ENCODE peak calls at places on chromosomes 1 and 21, in five cellular contexts. C, S, B, W and G are unnamed samples.

GRCh38 chr1:212188599-212189351 is 96.4 kb upstream of the PPP2R5A start:
- DNase-seq in C (no peak), S (no peak), B (no peak), W (peak; percentile 84), G (no peak)

GRCh38 chr1:41466146-41466545 is 18.3 kb downstream of the EDN2 start:
- DNase-seq in C (no peak), S (peak; percentile 81), B (no peak), W (no peak), G (no peak)

GRCh38 chr1:8661185-8662110 is 156.0 kb downstream of the RERE start:
- DNase-seq in C (no peak), S (peak; percentile 62), B (no peak), W (peak; percentile 87), G (no peak)

GRCh38 chr21:43191521-43191920 is 22.7 kb downstream of the CRYAA start:
- DNase-seq in C (no peak), S (no peak), B (peak; percentile 39), W (no peak), G (peak; percentile 22)

GRCh38 chr1:162633327-162633762 is 1.1 kb downstream of the DDR2 start:
- DNase-seq in C (no peak), S (no peak), B (no peak), W (no peak), G (no peak)

GRCh38 chr1:241990040-241990439 is 8.9 kb downstream of the MAP1LC3C start:
- DNase-seq in C (peak; percentile 26), S (peak; percentile 62), B (peak; percentile 77), W (peak; percentile 57), G (peak; percentile 60)

GRCh38 chr1:92326681-92327080 is 27.8 kb downstream of the RPAP2 start:
- DNase-seq in C (no peak), S (no peak), B (no peak), W (peak; percentile 95), G (no peak)

GRCh38 chr1:100924212-100924611 is 28.3 kb downstream of the SLC30A7 start:
- DNase-seq in C (no peak), S (no peak), B (no peak), W (no peak), G (no peak)

GRCh38 chr21:16192900-16193299 is 463.1 kb downstream of the USP25 start:
- DNase-seq in C (no peak), S (no peak), B (no peak), W (peak; percentile 69), G (no peak)

GRCh38 chr1:37905624-37906196 is 41.1 kb downstream of the INPP5B start:
- DNase-seq in C (no peak), S (no peak), B (no peak), W (no peak), G (no peak)

GRCh38 chr1:168452329-168452728 is 91.5 kb downstream of the XCL2 start:
- DNase-seq in C (no peak), S (no peak), B (no peak), W (no peak), G (no peak)

GRCh38 chr1:1083181-1084027 is 9.3 kb upstream of the RNF223 start:
- DNase-seq in C (no peak), S (peak; percentile 5), B (peak; percentile 59), W (no peak), G (peak; percentile 30)

GRCh38 chr1:20540281-20540680 is 12.1 kb upstream of the FAM43B start:
- DNase-seq in C (no peak), S (no peak), B (no peak), W (no peak), G (no peak)

GRCh38 chr21:14943636-14944035 is 121.2 kb downstream of the NRIP1 start:
- DNase-seq in C (no peak), S (no peak), B (no peak), W (no peak), G (no peak)

GRCh38 chr1:94142022-94142421 is 21.1 kb upstream of the ABCA4 start:
- DNase-seq in C (no peak), S (no peak), B (no peak), W (no peak), G (no peak)

GRCh38 chr1:220487297-220487820 is 40.6 kb upstream of the MARK1 start:
- DNase-seq in C (no peak), S (peak; percentile 13), B (no peak), W (peak; percentile 90), G (no peak)

GRCh38 chr1:168676029-168676812 is 52.8 kb downstream of the DPT start:
- DNase-seq in C (no peak), S (no peak), B (no peak), W (peak; percentile 17), G (no peak)

GRCh38 chr1:36400825-36401601 is 3.3 kb upstream of the LSM10 start:
- DNase-seq in C (peak; percentile 81), S (peak; percentile 47), B (peak; percentile 89), W (no peak), G (peak; percentile 92)

GRCh38 chr21:17492415-17493168 is 20.3 kb upstream of the CXADR start:
- DNase-seq in C (no peak), S (no peak), B (no peak), W (peak; percentile 85), G (peak; percentile 44)

GRCh38 chr1:81186271-81186670 is 614.5 kb upstream of the ADGRL2 start:
- DNase-seq in C (no peak), S (no peak), B (no peak), W (peak; percentile 85), G (no peak)

GRCh38 chr1:26409191-26409751 is 1.3 kb upstream of the LIN28A start:
- DNase-seq in C (no peak), S (no peak), B (peak; percentile 42), W (no peak), G (no peak)

GRCh38 chr1:115338457-115338820 is 390 bp upstream of the NGF start:
- DNase-seq in C (no peak), S (no peak), B (no peak), W (no peak), G (peak; percentile 74)

GRCh38 chr1:118589486-118589885 is 398.7 kb downstream of the TBX15 start:
- DNase-seq in C (no peak), S (no peak), B (no peak), W (no peak), G (no peak)

GRCh38 chr1:199124351-199124750 is 485.5 kb downstream of the PTPRC start:
- DNase-seq in C (no peak), S (no peak), B (no peak), W (no peak), G (no peak)

DNA sequence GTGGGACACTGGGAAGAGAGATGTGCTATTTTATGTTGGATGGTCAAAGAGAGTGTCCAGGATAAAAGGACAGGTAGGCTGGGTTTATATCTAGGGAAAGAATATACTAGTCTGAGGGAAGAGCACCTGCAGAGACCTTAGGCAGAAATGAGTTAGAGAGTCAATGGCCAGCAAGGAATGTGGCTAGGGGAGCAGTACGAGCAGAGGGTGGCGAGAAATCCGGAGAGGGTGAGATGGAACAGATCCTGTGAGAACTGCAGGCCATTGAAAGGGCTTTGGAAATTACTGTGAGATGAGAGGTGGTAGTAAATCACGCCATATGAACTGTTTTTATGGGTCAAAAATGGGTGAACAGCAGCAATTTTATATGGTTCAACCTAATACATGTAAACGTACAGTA is 75.4 kb upstream of the CD1D start:
- DNase-seq in C (no peak), S (no peak), B (no peak), W (no peak), G (no peak)
- H3K27me3 ChIP-seq in C (no peaks in the 10 kb centered on the region), S (no peaks in the 10 kb centered on the region), B (no peaks in the 10 kb centered on the region), W (no peaks in the 10 kb centered on the region), G (peaks cover 11% of the 10 kb centered on the region)

GRCh38 chr1:185317034-185317885 is at the start of gene IVNS1ABP:
- DNase-seq in C (peak; percentile 96), S (peak; percentile 94), B (peak; percentile 96), W (peak; percentile 94), G (peak; percentile 96)
- TF ChIP-seq CTCF in C (no peak), S (peak; percentile 37), B (no peak), W (peak; percentile 6), G (no peak)

DNA sequence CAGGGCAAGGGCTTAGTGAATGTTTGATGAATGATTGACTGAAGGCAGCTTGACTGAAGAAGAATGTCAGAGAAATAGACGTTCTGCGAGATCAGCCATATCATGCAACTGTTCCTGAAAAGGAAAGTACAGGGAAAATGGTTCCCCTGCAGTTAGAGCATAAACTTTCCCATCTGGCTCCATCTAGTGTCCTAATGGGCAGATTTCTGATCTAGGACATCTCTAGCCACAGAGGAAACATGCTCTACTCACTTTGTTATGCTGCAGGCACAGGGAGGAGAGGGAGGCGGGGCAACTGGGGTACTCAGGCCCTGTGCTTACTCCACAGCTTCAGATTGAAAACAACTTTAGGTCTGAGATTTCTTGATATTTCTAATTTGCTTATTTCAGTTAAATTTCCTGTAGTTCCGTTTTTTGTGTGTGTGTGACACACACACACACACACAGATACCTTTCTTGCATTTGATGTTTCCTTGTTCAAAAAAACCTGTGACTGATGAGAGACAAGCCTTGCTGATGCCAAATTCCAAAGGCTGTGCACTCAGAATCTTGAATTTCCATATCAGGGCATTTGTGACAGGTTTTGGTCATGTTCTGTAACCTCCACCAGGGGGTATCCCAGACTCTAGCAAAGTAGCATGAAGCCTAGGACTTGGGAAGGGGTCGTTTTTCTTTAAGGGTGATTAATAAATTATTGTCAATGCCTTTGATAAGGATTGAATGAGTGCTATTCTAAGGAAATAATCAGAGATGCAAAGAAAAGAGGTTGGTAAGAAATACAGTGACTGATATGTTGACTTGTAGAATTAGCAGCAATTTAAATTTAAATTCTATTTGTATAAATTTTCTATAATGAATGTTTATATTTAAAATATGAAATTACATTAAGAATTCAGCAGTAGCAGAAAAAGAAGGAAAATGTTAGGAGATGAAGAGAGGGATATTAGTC is 139.7 kb upstream of the BEND5 start:
- DNase-seq in C (no peak), S (peak; percentile 7), B (no peak), W (peak; percentile 61), G (no peak)
- H3K27ac ChIP-seq in C (no peak overlapping the region), S (no peak overlapping the region), B (no peak overlapping the region), W (no peak overlapping the region), G (no peak overlapping the region)

GRCh38 chr1:183236158-183236725 is 50.2 kb downstream of the LAMC2 start:
- DNase-seq in C (no peak), S (no peak), B (no peak), W (no peak), G (no peak)
- H3K27me3 ChIP-seq in C (no peaks in the 10 kb centered on the region), S (no peaks in the 10 kb centered on the region), B (no peaks in the 10 kb centered on the region), W (no peaks in the 10 kb centered on the region), G (no peaks in the 10 kb centered on the region)

GRCh38 chr1:202982715-202983435 is 15.8 kb upstream of the CYB5R1 start:
- DNase-seq in C (no peak), S (no peak), B (no peak), W (no peak), G (no peak)

GRCh38 chr1:202981939-202982338 is 14.9 kb upstream of the CYB5R1 start:
- DNase-seq in C (no peak), S (no peak), B (no peak), W (no peak), G (no peak)

GRCh38 chr1:202991112-202991511 is 16.1 kb upstream of the TMEM183A start:
- DNase-seq in C (no peak), S (no peak), B (no peak), W (no peak), G (no peak)

GRCh38 chr1:202987922-202988583 is 19.1 kb upstream of the TMEM183A start:
- DNase-seq in C (no peak), S (no peak), B (no peak), W (no peak), G (no peak)

GRCh38 chr1:202987255-202987654 is 19.9 kb upstream of the TMEM183A start:
- DNase-seq in C (no peak), S (no peak), B (no peak), W (no peak), G (no peak)
- TF ChIP-seq CTCF in C (no peak), S (no peak), B (no peak), W (no peak), G (no peak)